ENCODE peak calls at places on chromosomes 16 and 17, in seven cellular contexts. X is body of pancreas; S is CD8-positive, alpha-beta memory T cell; F is AG04450; W is fibroblast of the aortic adventitia; G is PC-3; Z is epithelial cell of esophagus. I is an unnamed sample.

GRCh38 chr16:63061319-63061718 is 1025.1 kb upstream of the CDH8 start:
- DNase-seq in X (no peak), S (no peak), F (no peak), W (no peak), G (no peak), Z (no peak), I (no peak)

GRCh38 chr17:46851029-46851741 is at the start of gene WNT9B:
- DNase-seq in X (peak; percentile 55), S (no peak), F (no peak), W (no peak), G (no peak), Z (peak; percentile 41), I (no peak)

GRCh38 chr17:16991349-16992009 is 19.6 kb upstream of the TNFRSF13B start:
- DNase-seq in X (peak; percentile 88), S (peak; percentile 62), F (peak; percentile 11), W (peak; percentile 61), G (peak; percentile 89), Z (peak; percentile 73), I (peak; percentile 58)

GRCh38 chr17:17528101-17528500 is 31.9 kb upstream of the RASD1 start:
- DNase-seq in X (no peak), S (no peak), F (no peak), W (no peak), G (no peak), Z (no peak), I (no peak)

GRCh38 chr16:89368604-89369249 is 121.6 kb downstream of the ANKRD11 start:
- DNase-seq in X (no peak), S (no peak), F (no peak), W (no peak), G (no peak), Z (no peak), I (no peak)

GRCh38 chr16:54208262-54208661 is 78.3 kb downstream of the IRX3 start:
- DNase-seq in X (no peak), S (no peak), F (no peak), W (peak; percentile 39), G (no peak), Z (peak; percentile 15), I (no peak)

GRCh38 chr17:45160505-45161287 is 979 bp upstream of the HEXIM2 start:
- DNase-seq in X (peak; percentile 74), S (peak; percentile 76), F (no peak), W (peak; percentile 59), G (peak; percentile 61), Z (peak; percentile 54), I (no peak)

GRCh38 chr16:3712830-3713476 is 4.4 kb downstream of the TRAP1 start:
- DNase-seq in X (no peak), S (no peak), F (no peak), W (no peak), G (no peak), Z (peak; percentile 29), I (no peak)

GRCh38 chr17:14340968-14341412 is 40.1 kb downstream of the HS3ST3B1 start:
- DNase-seq in X (no peak), S (no peak), F (no peak), W (no peak), G (no peak), Z (no peak), I (no peak)

GRCh38 chr17:43830510-43831145 is 2.3 kb downstream of the MPP3 start:
- DNase-seq in X (no peak), S (no peak), F (no peak), W (no peak), G (no peak), Z (no peak), I (no peak)

GRCh38 chr17:66353937-66354401 is 51.6 kb downstream of the PRKCA start:
- DNase-seq in X (no peak), S (no peak), F (peak; percentile 10), W (peak; percentile 82), G (no peak), Z (no peak), I (no peak)

GRCh38 chr16:4321286-4322120 is 5.6 kb downstream of the GLIS2 start:
- DNase-seq in X (peak; percentile 12), S (no peak), F (no peak), W (no peak), G (no peak), Z (no peak), I (no peak)

GRCh38 chr16:69405757-69406156 is 18.7 kb upstream of the CYB5B start:
- DNase-seq in X (no peak), S (no peak), F (no peak), W (no peak), G (no peak), Z (peak; percentile 82), I (no peak)

GRCh38 chr17:335691-336090 is 16.9 kb downstream of the RPH3AL start:
- DNase-seq in X (peak; percentile 55), S (no peak), F (no peak), W (no peak), G (no peak), Z (no peak), I (no peak)

GRCh38 chr16:29734826-29735225 is 11.0 kb downstream of the C16orf54 start:
- DNase-seq in X (no peak), S (no peak), F (no peak), W (no peak), G (no peak), Z (no peak), I (no peak)

GRCh38 chr17:50460831-50461526 is 7.7 kb downstream of the CHAD start:
- DNase-seq in X (no peak), S (no peak), F (no peak), W (no peak), G (no peak), Z (no peak), I (no peak)

GRCh38 chr17:50459081-50459676 is 9.5 kb downstream of the CHAD start:
- DNase-seq in X (no peak), S (no peak), F (no peak), W (no peak), G (peak; percentile 98), Z (peak; percentile 70), I (no peak)

GRCh38 chr17:50457621-50458020 is 11.1 kb downstream of the CHAD start:
- DNase-seq in X (no peak), S (no peak), F (no peak), W (no peak), G (no peak), Z (peak; percentile 17), I (no peak)

GRCh38 chr17:50459756-50460155 is 8.9 kb downstream of the CHAD start:
- DNase-seq in X (no peak), S (no peak), F (no peak), W (no peak), G (no peak), Z (no peak), I (no peak)

GRCh38 chr17:50458290-50458689 is 10.4 kb downstream of the CHAD start:
- DNase-seq in X (no peak), S (no peak), F (no peak), W (no peak), G (peak; percentile 63), Z (peak; percentile 64), I (no peak)
- H3K4me3 ChIP-seq in X (no peak overlapping the region), S (no peak overlapping the region), F (no peak overlapping the region), W (no peak overlapping the region), G (no peak overlapping the region), Z (no peak overlapping the region), I (no peak overlapping the region)

GRCh38 chr17:21510686-21511367 is 134.7 kb downstream of the KCNJ12 start:
- DNase-seq in X (no peak), S (peak; percentile 5), F (no peak), W (no peak), G (no peak), Z (no peak), I (no peak)
- H3K4me3 ChIP-seq in X (no peak overlapping the region), S (peak overlapping the region; percentile 54), F (peak overlapping the region; percentile 62), W (peak overlapping the region; percentile 61), G (no peak overlapping the region), Z (peak overlapping the region; percentile 49), I (no peak overlapping the region)

GRCh38 chr17:82298538-82299421 is 18.6 kb downstream of the CD7 start:
- DNase-seq in X (no peak), S (peak; percentile 59), F (no peak), W (no peak), G (no peak), Z (no peak), I (no peak)

GRCh38 chr17:82297280-82297803 is 20.1 kb downstream of the CD7 start:
- DNase-seq in X (peak; percentile 73), S (peak; percentile 71), F (no peak), W (peak; percentile 56), G (peak; percentile 86), Z (peak; percentile 83), I (no peak)

GRCh38 chr17:82297804-82298537 is 19.4 kb downstream of the CD7 start:
- DNase-seq in X (peak; percentile 88), S (peak; percentile 97), F (peak; percentile 74), W (peak; percentile 94), G (peak; percentile 97), Z (peak; percentile 99), I (peak; percentile 93)

GRCh38 chr17:82295472-82295814 is 21.9 kb upstream of the CSNK1D start:
- DNase-seq in X (no peak), S (no peak), F (no peak), W (no peak), G (no peak), Z (no peak), I (no peak)

DNA sequence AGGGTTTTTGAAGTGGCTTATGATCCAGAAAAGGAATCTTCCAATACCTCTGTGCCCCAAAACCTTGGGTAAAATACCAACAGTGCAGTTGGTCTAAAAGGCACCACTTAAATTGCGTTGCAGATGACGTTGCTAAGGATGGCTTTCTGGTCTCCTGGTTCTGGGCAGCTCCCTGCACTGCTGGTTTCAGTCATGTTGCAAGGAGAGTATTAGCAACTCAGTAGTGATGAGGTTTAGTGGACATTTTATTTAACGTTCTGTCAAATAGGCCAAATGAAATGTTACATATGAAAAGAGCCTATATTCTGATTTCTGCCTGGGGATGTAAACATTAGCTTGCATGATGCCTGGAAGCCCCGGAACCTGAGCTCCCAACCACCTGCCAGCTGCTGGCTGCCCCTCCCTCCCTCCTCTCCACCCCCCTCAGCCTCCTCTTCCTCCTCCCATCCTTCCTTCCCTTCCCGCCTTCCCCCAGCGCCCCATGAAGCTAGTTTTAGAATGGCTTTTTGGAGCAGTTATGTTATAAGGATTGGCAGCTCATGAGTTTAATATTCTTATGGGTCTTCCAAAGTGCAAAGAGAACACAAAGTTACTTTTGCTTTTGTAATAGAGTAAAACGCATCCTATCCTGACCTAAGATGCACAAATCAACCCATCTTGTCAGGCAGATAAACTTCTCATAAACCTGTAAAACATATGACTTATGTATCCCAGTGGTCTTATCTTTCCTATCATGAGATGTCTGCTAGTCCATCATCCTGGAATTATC is 20.7 kb downstream of the CD7 start:
- DNase-seq in X (no peak), S (no peak), F (no peak), W (no peak), G (peak; percentile 26), Z (no peak), I (no peak)
- H3K4me3 ChIP-seq in X (no peak overlapping the region), S (peak overlapping the region; percentile 79), F (no peak overlapping the region), W (peak overlapping the region; percentile 61), G (peak overlapping the region; percentile 69), Z (peak overlapping the region; percentile 41), I (no peak overlapping the region)

GRCh38 chr16:66320774-66321173 is 45.7 kb upstream of the CDH5 start:
- DNase-seq in X (no peak), S (no peak), F (no peak), W (no peak), G (no peak), Z (no peak), I (no peak)

GRCh38 chr16:66311306-66311705 is 55.2 kb upstream of the CDH5 start:
- DNase-seq in X (no peak), S (no peak), F (no peak), W (no peak), G (no peak), Z (no peak), I (no peak)

GRCh38 chr16:66318505-66318904 is 48.0 kb upstream of the CDH5 start:
- DNase-seq in X (no peak), S (no peak), F (no peak), W (no peak), G (no peak), Z (no peak), I (no peak)

GRCh38 chr16:66309409-66309808 is 57.1 kb upstream of the CDH5 start:
- DNase-seq in X (no peak), S (no peak), F (no peak), W (no peak), G (no peak), Z (no peak), I (no peak)

GRCh38 chr16:66315210-66315825 is 51.2 kb upstream of the CDH5 start:
- DNase-seq in X (peak; percentile 63), S (peak; percentile 27), F (peak; percentile 49), W (peak; percentile 84), G (peak; percentile 73), Z (peak; percentile 74), I (peak; percentile 41)
- H3K4me3 ChIP-seq in X (no peak overlapping the region), S (no peak overlapping the region), F (no peak overlapping the region), W (no peak overlapping the region), G (no peak overlapping the region), Z (no peak overlapping the region), I (no peak overlapping the region)